ENCODE peak calls at places on chromosomes 5 and 9, in four cellular contexts. Q is heart left ventricle, W is ovary, Y is psoas muscle. U is an unnamed sample. For H3K36me3, the result is how much of the 10 kb centered on the place peaks cover.

GRCh38 chr9:96874947-96875459 is 20.7 kb upstream of the ZNF782 start:
- DNase-seq in Q (no peak), W (no peak), Y (no peak), U (no peak)

GRCh38 chr9:112765281-112765680 is 14.7 kb downstream of the SNX30 start:
- DNase-seq in Q (no peak), W (no peak), Y (no peak), U (no peak)

GRCh38 chr5:148443998-148444397 is 60.2 kb downstream of the FBXO38 start:
- DNase-seq in Q (peak), W (no peak), Y (no peak), U (peak)

GRCh38 chr5:153900703-153901395 is 137.9 kb downstream of the FAM114A2 start:
- DNase-seq in Q (no peak), W (no peak), Y (peak), U (no peak)

GRCh38 chr5:151758141-151758429 is 346 bp downstream of the ATOX1 start:
- DNase-seq in Q (no peak), W (no peak), Y (no peak), U (no peak)

GRCh38 chr5:153490124-153491085 is at the start of gene GRIA1:
- DNase-seq in Q (no peak), W (no peak), Y (no peak), U (no peak)

GRCh38 chr9:116008278-116008677 is 145.3 kb upstream of the PAPPA start:
- DNase-seq in Q (no peak), W (no peak), Y (no peak), U (no peak)

GRCh38 chr5:160348080-160348479 is 22.3 kb downstream of the C1QTNF2 start:
- DNase-seq in Q (no peak), W (no peak), Y (no peak), U (no peak)

GRCh38 chr5:130801963-130802362 is 363.1 kb downstream of the HINT1 start:
- DNase-seq in Q (no peak), W (no peak), Y (no peak), U (no peak)

GRCh38 chr5:174301848-174302625 is 256.5 kb downstream of the NSG2 start:
- DNase-seq in Q (no peak), W (no peak), Y (no peak), U (no peak)

GRCh38 chr9:21813575-21814473 is 11.4 kb downstream of the MTAP start:
- DNase-seq in Q (peak), W (no peak), Y (peak), U (peak)

GRCh38 chr5:139561655-139562451 is 714 bp downstream of the UBE2D2 start:
- DNase-seq in Q (peak), W (peak), Y (peak), U (peak)

GRCh38 chr5:141094481-141095262 is at the start of gene PCDHB2:
- DNase-seq in Q (peak), W (peak), Y (peak), U (peak)
- TF ChIP-seq CTCF in Q (peak), W (no peak), Y (peak), U (peak)

DNA sequence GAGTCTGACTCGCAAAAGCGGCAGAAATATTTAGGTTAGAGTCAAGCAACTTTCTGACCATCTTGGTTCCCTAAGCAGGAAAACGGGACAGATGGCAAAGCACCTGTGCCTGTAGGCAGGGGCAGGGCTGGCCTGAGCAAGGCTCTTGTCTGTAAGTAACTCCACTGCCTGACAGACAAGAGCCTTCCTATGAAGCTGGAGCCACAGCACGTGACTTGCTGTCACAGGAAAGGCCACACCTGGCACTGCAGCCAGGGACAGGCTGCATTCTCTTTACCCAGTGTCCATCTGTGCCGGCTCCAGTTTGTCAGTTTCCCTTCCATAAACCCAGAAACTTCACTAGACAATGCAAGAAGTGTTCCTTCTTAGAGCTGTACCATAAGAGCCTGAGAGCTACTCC is 78.0 kb downstream of the GPR21 start:
- DNase-seq in Q (peak), W (no peak), Y (no peak), U (no peak)
- H3K36me3 ChIP-seq in Q (under half), W (under half), Y (under half), U (under half)

GRCh38 chr9:85523202-85523601 is 218.6 kb downstream of the AGTPBP1 start:
- DNase-seq in Q (no peak), W (no peak), Y (no peak), U (no peak)
- H3K4me3 ChIP-seq in Q (peak), W (no peak), Y (peak), U (peak)

GRCh38 chr5:171906703-171907590 is 99.5 kb downstream of the FBXW11 start:
- DNase-seq in Q (no peak), W (no peak), Y (no peak), U (no peak)

GRCh38 chr5:171908638-171909037 is 97.8 kb downstream of the FBXW11 start:
- DNase-seq in Q (no peak), W (no peak), Y (no peak), U (no peak)

GRCh38 chr5:171901764-171902163 is 104.7 kb downstream of the FBXW11 start:
- DNase-seq in Q (no peak), W (no peak), Y (no peak), U (no peak)

GRCh38 chr5:171907731-171908343 is 98.6 kb downstream of the FBXW11 start:
- DNase-seq in Q (no peak), W (no peak), Y (no peak), U (peak)

DNA sequence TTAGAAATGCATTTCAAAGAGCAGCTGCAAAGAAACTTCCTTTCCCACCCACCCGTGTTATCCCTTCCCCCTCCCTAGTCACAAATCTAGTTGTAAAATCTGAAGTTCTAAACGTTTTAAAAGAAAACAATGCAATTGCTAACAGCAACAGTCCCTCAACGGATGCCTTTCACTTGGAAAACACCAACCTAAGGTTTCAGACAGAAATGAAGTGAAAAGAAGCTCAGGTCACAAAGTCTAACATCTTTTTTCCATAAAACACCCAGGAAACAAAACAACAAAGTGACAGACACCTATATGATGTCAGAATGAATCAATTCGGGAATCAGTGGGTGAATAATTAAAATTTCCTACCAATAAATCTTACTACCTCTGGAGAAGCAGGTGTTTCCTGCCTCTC is 100.3 kb downstream of the FBXW11 start:
- DNase-seq in Q (no peak), W (no peak), Y (no peak), U (no peak)
- TF ChIP-seq CTCF in Q (no peak), W (no peak), Y (no peak), U (no peak)

DNA sequence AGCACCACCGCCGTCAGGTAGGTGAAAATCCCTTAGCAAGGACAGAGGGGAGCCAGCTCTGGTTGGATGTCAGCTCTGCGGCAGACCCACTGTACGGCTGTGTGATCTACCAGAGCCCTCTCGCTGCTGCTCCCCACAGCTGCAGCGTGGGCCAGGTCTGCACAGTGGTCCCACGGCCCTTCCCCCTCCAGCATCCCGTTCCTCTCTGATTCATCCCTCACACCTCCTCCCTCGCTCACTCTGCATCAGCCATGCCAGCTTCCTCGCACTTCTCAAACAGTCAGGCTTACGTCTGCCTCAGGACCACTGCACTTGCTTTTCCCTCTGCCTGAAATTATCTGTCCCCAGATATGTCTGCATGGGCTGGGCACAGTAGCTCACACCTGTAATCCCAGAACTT is 26.6 kb upstream of the CFAP157 start:
- DNase-seq in Q (no peak), W (no peak), Y (no peak), U (no peak)
- H3K36me3 ChIP-seq in Q (half or more), W (under half), Y (under half), U (half or more)

DNA sequence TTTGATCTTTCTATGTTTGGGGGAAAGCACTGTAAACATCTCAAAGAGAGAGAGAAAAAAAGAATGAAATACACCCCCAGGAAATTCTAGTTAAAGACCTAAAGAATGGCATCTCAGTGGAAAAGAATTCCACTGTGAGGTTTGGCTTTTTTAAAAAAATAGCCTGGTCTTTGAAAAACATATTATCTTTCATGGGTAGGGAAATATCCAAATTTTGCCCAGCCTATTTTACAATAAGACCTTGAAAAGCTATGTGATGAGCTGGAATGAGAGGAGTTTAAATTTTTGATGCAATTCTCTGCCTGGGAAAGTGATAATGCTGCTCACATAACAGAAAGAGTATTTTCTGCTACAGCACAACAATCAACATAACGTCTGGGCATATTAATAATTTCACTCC is 348.1 kb upstream of the WWC1 start:
- DNase-seq in Q (no peak), W (no peak), Y (no peak), U (no peak)
- H3K4me3 ChIP-seq in Q (no peak), W (no peak), Y (no peak), U (no peak)

GRCh38 chr5:150301170-150301505 is 1.6 kb downstream of the ARSI start:
- DNase-seq in Q (no peak), W (peak), Y (no peak), U (no peak)

GRCh38 chr5:150303070-150303595 is 428 bp upstream of the ARSI start:
- DNase-seq in Q (no peak), W (peak), Y (no peak), U (no peak)

GRCh38 chr5:150303660-150304411 is 1.1 kb upstream of the ARSI start:
- DNase-seq in Q (no peak), W (peak), Y (no peak), U (no peak)

GRCh38 chr5:150301901-150302300 is 804 bp downstream of the ARSI start:
- DNase-seq in Q (no peak), W (no peak), Y (no peak), U (no peak)

DNA sequence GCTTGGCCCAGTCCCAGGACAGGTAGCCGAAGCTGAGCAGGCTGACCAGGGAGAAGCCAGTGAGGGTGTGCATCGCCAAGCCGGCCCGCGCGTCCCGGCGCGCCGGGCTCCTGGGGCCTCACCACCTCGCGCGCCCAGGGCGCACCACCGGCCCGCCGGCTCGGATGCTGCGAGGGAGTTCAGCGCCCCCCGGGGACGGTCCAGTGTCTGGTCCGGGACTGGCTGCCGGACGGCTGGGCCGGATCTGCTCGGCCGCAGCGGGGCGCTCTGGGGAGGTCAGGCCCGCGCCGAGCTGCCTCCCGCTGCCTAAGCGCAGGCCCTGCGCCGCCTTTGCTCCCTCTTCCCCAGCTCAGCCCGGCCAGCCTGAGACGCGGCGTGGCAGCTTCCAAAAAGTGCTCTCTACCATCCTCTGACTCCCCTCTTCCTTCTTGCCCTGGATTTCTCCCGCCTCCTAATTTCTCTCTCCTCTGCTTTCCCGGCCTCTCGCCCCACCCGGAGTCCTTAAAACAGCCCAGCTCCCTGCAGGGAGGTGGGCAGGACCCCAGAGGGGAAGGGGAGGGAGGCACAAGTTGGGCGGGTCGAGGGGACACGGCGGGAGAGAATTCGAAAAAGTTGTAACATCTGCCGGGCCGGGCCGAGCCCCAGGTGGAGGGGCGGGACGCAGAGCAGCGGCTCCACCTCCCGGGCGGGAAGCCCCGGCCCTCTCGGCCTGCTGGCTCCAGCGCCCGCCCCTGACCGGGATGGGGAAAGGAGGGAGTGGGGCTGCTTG is at the start of gene ARSI:
- DNase-seq in Q (peak), W (peak), Y (peak), U (no peak)
- TF ChIP-seq CTCF in Q (no peak), W (no peak), Y (peak), U (no peak)

GRCh38 chr9:137783521-137783920 is 94.1 kb upstream of the CACNA1B start:
- DNase-seq in Q (no peak), W (no peak), Y (no peak), U (no peak)

GRCh38 chr9:137785704-137786161 is 91.8 kb upstream of the CACNA1B start:
- DNase-seq in Q (no peak), W (no peak), Y (no peak), U (no peak)

GRCh38 chr9:137781906-137782585 is 95.5 kb upstream of the CACNA1B start:
- DNase-seq in Q (no peak), W (no peak), Y (no peak), U (no peak)

GRCh38 chr9:137784641-137785513 is 92.7 kb upstream of the CACNA1B start:
- DNase-seq in Q (no peak), W (no peak), Y (no peak), U (no peak)

GRCh38 chr9:137784046-137784445 is 93.5 kb upstream of the CACNA1B start:
- DNase-seq in Q (no peak), W (no peak), Y (no peak), U (no peak)
- H3K36me3 ChIP-seq in Q (half or more), W (under half), Y (under half), U (under half)